ENCODE peak calls at places on chromosomes 4 and X, in six cellular contexts. R, M, G, S, U and Y are unnamed samples.
A peak's percentile ranks its signal among the peaks of the same experiment; 100 is the strongest.

GRCh38 chr4:43718369-43718768 is 730.2 kb downstream of the KCTD8 start:
- DNase-seq in G (no peak), M (no peak), S (no peak), U (no peak), R (no peak), Y (no peak)

GRCh38 chrX:121579016-121579760 is 531.8 kb downstream of the GLUD2 start:
- DNase-seq in M (peak; percentile 17), S (peak; percentile 29), U (no peak), R (no peak), G (peak; percentile 29), Y (no peak)

GRCh38 chr4:74640111-74640903 is 154.0 kb downstream of the BTC start:
- DNase-seq in R (peak; percentile 86), S (no peak), M (peak; percentile 48), G (no peak), U (no peak), Y (no peak)

GRCh38 chrX:110759785-110760184 is 35.8 kb downstream of the CHRDL1 start:
- DNase-seq in G (no peak), S (no peak), M (peak; percentile 90), U (no peak), R (no peak), Y (no peak)

GRCh38 chr4:76597423-76597979 is 162.5 kb downstream of the SHROOM3 start:
- DNase-seq in U (no peak), M (no peak), S (no peak), R (no peak), G (no peak), Y (no peak)

GRCh38 chr4:8641931-8642650 is 49.5 kb downstream of the CPZ start:
- DNase-seq in S (no peak), R (no peak), M (no peak), G (no peak), U (no peak), Y (no peak)

GRCh38 chr4:84503495-84504437 is 4.7 kb upstream of the NKX6-1 start:
- DNase-seq in G (peak; percentile 90), S (peak; percentile 87), M (peak; percentile 67), R (peak; percentile 21), U (no peak), Y (no peak)

GRCh38 chr4:1746919-1747602 is 25.7 kb downstream of the TACC3 start:
- DNase-seq in R (no peak), G (no peak), S (no peak), M (no peak), U (no peak), Y (no peak)

GRCh38 chr4:157040380-157040779 is 35.6 kb upstream of the GLRB start:
- DNase-seq in R (no peak), S (no peak), G (no peak), M (no peak), U (no peak), Y (no peak)

GRCh38 chr4:127209580-127210095 is 423.1 kb upstream of the INTU start:
- DNase-seq in G (no peak), M (no peak), U (no peak), S (no peak), R (no peak), Y (no peak)

GRCh38 chrX:31580227-31580626 is 508.4 kb upstream of the FTHL17 start:
- DNase-seq in S (no peak), G (no peak), M (peak; percentile 35), R (no peak), U (no peak), Y (no peak)

GRCh38 chr4:6109842-6110560 is 90.3 kb downstream of the JAKMIP1 start:
- DNase-seq in R (no peak), S (peak; percentile 77), M (no peak), G (no peak), U (no peak), Y (peak; percentile 79)

GRCh38 chr4:88097781-88098180 is 60.7 kb downstream of the ABCG2 start:
- DNase-seq in G (no peak), S (no peak), U (no peak), M (peak; percentile 17), R (no peak), Y (no peak)

GRCh38 chr4:113159901-113160545 is 110.6 kb downstream of the ANK2 start:
- DNase-seq in G (no peak), M (no peak), U (no peak), R (no peak), S (no peak), Y (no peak)

GRCh38 chr4:163976588-163976987 is 482.1 kb downstream of the TMA16 start:
- DNase-seq in R (no peak), S (no peak), U (no peak), G (no peak), M (no peak), Y (no peak)

GRCh38 chrX:28847423-28847822 is 260.2 kb downstream of the IL1RAPL1 start:
- DNase-seq in R (no peak), G (no peak), S (peak; percentile 48), M (no peak), U (no peak), Y (no peak)

GRCh38 chrX:31588355-31588754 is 516.5 kb upstream of the FTHL17 start:
- DNase-seq in S (no peak), U (no peak), M (no peak), R (no peak), G (no peak), Y (no peak)

GRCh38 chr4:187602339-187603092 is 393.1 kb upstream of the ZFP42 start:
- DNase-seq in U (no peak), R (no peak), M (peak; percentile 97), G (no peak), S (no peak), Y (no peak)

GRCh38 chrX:2705036-2705435 is 13.9 kb downstream of the CD99 start:
- DNase-seq in U (no peak), M (peak; percentile 65), S (no peak), R (no peak), G (no peak), Y (no peak)

GRCh38 chrX:136395271-136395670 is 92.5 kb upstream of the BRS3 start:
- DNase-seq in U (no peak), M (peak; percentile 7), R (no peak), S (no peak), G (no peak), Y (no peak)